ENCODE peak calls at places on chromosomes 4 and X, in eight cellular contexts. F is IMR-90, A is RWPE2, K is prostate gland, C is AG09309, H is body of pancreas, N is heart right ventricle, I is GM06990. U is an unnamed sample.

GRCh38 chr4:166301266-166301665 is 428.2 kb downstream of the TLL1 start:
- DNase-seq in F (no peak), A (no peak), K (no peak), C (no peak), H (no peak), N (no peak), I (no peak), U (no peak)

GRCh38 chr4:4821577-4821976 is 37.9 kb upstream of the MSX1 start:
- DNase-seq in F (no peak), A (no peak), K (no peak), C (no peak), H (no peak), N (no peak), I (no peak), U (no peak)

GRCh38 chrX:1529328-1529727 is 7.7 kb downstream of the P2RY8 start:
- DNase-seq in F (no peak), A (no peak), K (no peak), C (no peak), H (no peak), N (no peak), I (no peak), U (no peak)

GRCh38 chr4:71184195-71184781 is 154.5 kb upstream of the SLC4A4 start:
- DNase-seq in F (peak), A (no peak), K (peak), C (peak), H (peak), N (peak), I (peak), U (no peak)

GRCh38 chr4:165967486-165967885 is 94.4 kb downstream of the TLL1 start:
- DNase-seq in F (no peak), A (no peak), K (no peak), C (no peak), H (no peak), N (no peak), I (no peak), U (no peak)

GRCh38 chrX:24728530-24728929 is 34.8 kb downstream of the POLA1 start:
- DNase-seq in F (no peak), A (no peak), K (no peak), C (no peak), H (peak), N (no peak), I (no peak), U (no peak)

GRCh38 chrX:12974217-12974796 is 603 bp upstream of the TMSB4X start:
- DNase-seq in F (peak), A (no peak), K (no peak), C (no peak), H (peak), N (peak), I (no peak), U (no peak)

GRCh38 chrX:121365572-121366161 is 318.3 kb downstream of the GLUD2 start:
- DNase-seq in F (no peak), A (no peak), K (no peak), C (no peak), H (no peak), N (no peak), I (no peak), U (no peak)

GRCh38 chr4:118849867-118850812 is 14.2 kb upstream of the SEC24D start:
- DNase-seq in F (peak), A (no peak), K (no peak), C (no peak), H (no peak), N (no peak), I (peak), U (no peak)

GRCh38 chrX:112470551-112470950 is 209.2 kb downstream of the LHFPL1 start:
- DNase-seq in F (no peak), A (no peak), K (no peak), C (no peak), H (no peak), N (no peak), I (no peak), U (no peak)

GRCh38 chrX:128460835-128461234 is 408.6 kb upstream of the ACTRT1 start:
- DNase-seq in F (no peak), A (no peak), K (no peak), C (no peak), H (no peak), N (no peak), I (no peak), U (no peak)

GRCh38 chrX:78104447-78105176 is 564 bp downstream of the PGK1 start:
- DNase-seq in F (peak), A (no peak), K (peak), C (peak), H (peak), N (peak), I (peak), U (no peak)

GRCh38 chrX:21166302-21166982 is 207.8 kb upstream of the CNKSR2 start:
- DNase-seq in F (peak), A (no peak), K (no peak), C (no peak), H (no peak), N (no peak), I (no peak), U (no peak)

GRCh38 chr4:61520688-61521160 is 320.6 kb downstream of the ADGRL3 start:
- DNase-seq in F (peak), A (peak), K (no peak), C (no peak), H (no peak), N (no peak), I (no peak), U (no peak)

GRCh38 chr4:187501731-187502130 is 493.8 kb upstream of the ZFP42 start:
- DNase-seq in F (no peak), A (no peak), K (no peak), C (no peak), H (no peak), N (no peak), I (no peak), U (no peak)

GRCh38 chr4:1619151-1619672 is 64.9 kb downstream of the FAM53A start:
- DNase-seq in F (no peak), A (no peak), K (no peak), C (no peak), H (no peak), N (no peak), I (no peak), U (no peak)

GRCh38 chrX:9456250-9457074 is 8.4 kb upstream of the TBL1X start:
- DNase-seq in F (no peak), A (no peak), K (no peak), C (no peak), H (no peak), N (no peak), I (no peak), U (no peak)

GRCh38 chr4:118113220-118113619 is 78.9 kb downstream of the NDST3 start:
- DNase-seq in F (peak), A (no peak), K (no peak), C (no peak), H (no peak), N (no peak), I (no peak), U (no peak)

GRCh38 chr4:122777846-122778501 is 45.5 kb downstream of the BBS12 start:
- DNase-seq in F (peak), A (no peak), K (no peak), C (peak), H (no peak), N (no peak), I (no peak), U (no peak)

GRCh38 chr4:54225671-54226398 is 3.3 kb upstream of the PDGFRA start:
- DNase-seq in F (no peak), A (no peak), K (no peak), C (no peak), H (no peak), N (no peak), I (no peak), U (no peak)

GRCh38 chrX:103517246-103517645 is 2.0 kb downstream of the RAB40A start:
- DNase-seq in F (peak), A (no peak), K (no peak), C (no peak), H (no peak), N (no peak), I (no peak), U (no peak)

GRCh38 chr4:158068063-158068462 is 104.8 kb downstream of the GASK1B start:
- DNase-seq in F (peak), A (no peak), K (no peak), C (no peak), H (no peak), N (no peak), I (no peak), U (no peak)

GRCh38 chr4:109588176-109588575 is 28.1 kb downstream of the MCUB start:
- DNase-seq in F (no peak), A (no peak), K (no peak), C (no peak), H (no peak), N (no peak), I (peak), U (no peak)

GRCh38 chrX:15418041-15418706 is 34.0 kb upstream of the VEGFD start:
- DNase-seq in F (peak), A (no peak), K (no peak), C (peak), H (no peak), N (no peak), I (no peak), U (no peak)

GRCh38 chrX:134886201-134886600 is 104.6 kb upstream of the SMIM10 start:
- DNase-seq in F (peak), A (no peak), K (no peak), C (no peak), H (no peak), N (no peak), I (no peak), U (no peak)

GRCh38 chrX:154809939-154810665 is 4.8 kb upstream of the MPP1 start:
- DNase-seq in F (peak), A (no peak), K (no peak), C (no peak), H (no peak), N (no peak), I (no peak), U (no peak)

GRCh38 chrX:109848451-109849050 is 115.5 kb upstream of the ACSL4 start:
- DNase-seq in F (no peak), A (no peak), K (no peak), C (no peak), H (no peak), N (no peak), I (peak), U (no peak)

GRCh38 chr4:6782846-6783110 is 251 bp downstream of the KIAA0232 start:
- DNase-seq in F (no peak), A (no peak), K (no peak), C (no peak), H (no peak), N (no peak), I (no peak), U (no peak)

GRCh38 chr4:6782147-6782845 is at the start of gene KIAA0232:
- DNase-seq in F (peak), A (peak), K (peak), C (peak), H (peak), N (peak), I (peak), U (peak)

GRCh38 chr4:6781561-6781960 is 966 bp upstream of the KIAA0232 start:
- DNase-seq in F (no peak), A (no peak), K (no peak), C (no peak), H (no peak), N (no peak), I (no peak), U (no peak)

GRCh38 chr4:6785572-6785925 is 3.0 kb downstream of the KIAA0232 start:
- DNase-seq in F (no peak), A (no peak), K (no peak), C (no peak), H (no peak), N (no peak), I (no peak), U (no peak)

DNA sequence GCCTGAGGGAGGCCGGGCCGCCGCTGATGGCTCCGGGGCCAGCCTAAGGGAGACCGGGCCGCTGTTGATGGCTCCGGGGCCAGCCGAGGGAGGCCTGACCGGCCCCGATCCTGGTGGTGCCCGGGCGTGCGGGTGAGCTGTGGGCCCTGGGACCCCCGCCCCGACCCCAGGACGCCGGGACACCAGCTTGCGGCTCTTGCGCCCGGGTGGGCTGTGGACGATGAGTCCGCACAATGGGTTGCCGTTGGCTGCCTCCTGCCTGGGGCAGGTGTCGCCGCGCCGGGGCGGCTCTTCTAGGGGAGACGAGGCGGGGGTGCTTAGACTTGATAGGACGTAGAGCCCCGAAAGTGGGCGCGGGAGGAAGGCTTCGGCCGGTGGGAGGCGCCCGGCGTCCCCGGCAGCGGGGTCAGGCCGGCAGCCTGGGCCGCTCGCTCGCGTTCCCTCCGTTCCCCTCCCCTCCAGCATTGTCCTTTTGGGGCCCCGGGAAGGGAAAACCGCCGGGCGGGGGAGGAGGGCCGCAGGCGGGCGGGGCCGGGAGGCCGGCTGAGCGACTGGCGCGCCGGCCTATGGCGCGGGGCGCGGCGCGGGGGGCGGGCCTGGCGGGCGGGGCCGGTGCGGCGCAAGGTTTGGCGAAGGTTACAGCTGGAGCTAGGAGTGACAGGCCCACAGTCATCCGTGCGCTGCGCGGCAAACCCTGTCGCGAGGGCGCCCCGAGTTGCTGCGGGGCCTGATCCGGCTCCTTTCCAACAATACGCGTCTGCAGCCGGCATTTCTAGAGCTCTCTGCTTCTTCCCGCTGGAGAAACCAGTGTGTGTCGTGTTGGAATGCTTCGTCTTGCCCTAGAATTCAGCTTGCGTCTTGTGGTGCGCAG is 819 bp downstream of the KIAA0232 start:
- DNase-seq in F (peak), A (peak), K (peak), C (peak), H (peak), N (peak), I (peak), U (peak)
- TF ChIP-seq CTCF in F (peak), A (peak), K (no peak), C (no peak), H (no peak), N (peak), I (no peak), U (no peak)

DNA sequence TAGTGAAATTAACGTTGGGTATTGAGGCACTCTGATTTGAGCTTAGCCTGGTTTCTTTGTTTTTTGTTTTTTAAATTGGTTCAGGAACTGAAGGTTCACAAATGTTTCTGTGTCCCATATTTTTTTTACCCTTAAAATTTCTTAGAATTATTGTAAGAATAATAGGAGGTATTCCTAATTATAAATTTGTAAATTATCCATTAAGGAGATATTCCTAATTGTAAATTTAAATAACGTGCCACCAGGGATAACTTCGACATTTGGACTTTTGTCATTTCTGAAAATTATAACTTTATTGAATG is 1.2 kb downstream of the WWC2 start:
- DNase-seq in F (no peak), A (no peak), K (no peak), C (no peak), H (no peak), N (no peak), I (no peak), U (no peak)
- TF ChIP-seq CTCF in F (no peak), A (no peak), K (no peak), C (no peak), H (no peak), N (no peak), I (no peak), U (no peak)

GRCh38 chr4:169773889-169774288 is 16.1 kb upstream of the HPF1 start:
- DNase-seq in F (no peak), A (no peak), K (no peak), C (no peak), H (no peak), N (no peak), I (no peak), U (no peak)

GRCh38 chr4:169770411-169770810 is 12.7 kb upstream of the HPF1 start:
- DNase-seq in F (no peak), A (no peak), K (no peak), C (no peak), H (no peak), N (no peak), I (no peak), U (no peak)

DNA sequence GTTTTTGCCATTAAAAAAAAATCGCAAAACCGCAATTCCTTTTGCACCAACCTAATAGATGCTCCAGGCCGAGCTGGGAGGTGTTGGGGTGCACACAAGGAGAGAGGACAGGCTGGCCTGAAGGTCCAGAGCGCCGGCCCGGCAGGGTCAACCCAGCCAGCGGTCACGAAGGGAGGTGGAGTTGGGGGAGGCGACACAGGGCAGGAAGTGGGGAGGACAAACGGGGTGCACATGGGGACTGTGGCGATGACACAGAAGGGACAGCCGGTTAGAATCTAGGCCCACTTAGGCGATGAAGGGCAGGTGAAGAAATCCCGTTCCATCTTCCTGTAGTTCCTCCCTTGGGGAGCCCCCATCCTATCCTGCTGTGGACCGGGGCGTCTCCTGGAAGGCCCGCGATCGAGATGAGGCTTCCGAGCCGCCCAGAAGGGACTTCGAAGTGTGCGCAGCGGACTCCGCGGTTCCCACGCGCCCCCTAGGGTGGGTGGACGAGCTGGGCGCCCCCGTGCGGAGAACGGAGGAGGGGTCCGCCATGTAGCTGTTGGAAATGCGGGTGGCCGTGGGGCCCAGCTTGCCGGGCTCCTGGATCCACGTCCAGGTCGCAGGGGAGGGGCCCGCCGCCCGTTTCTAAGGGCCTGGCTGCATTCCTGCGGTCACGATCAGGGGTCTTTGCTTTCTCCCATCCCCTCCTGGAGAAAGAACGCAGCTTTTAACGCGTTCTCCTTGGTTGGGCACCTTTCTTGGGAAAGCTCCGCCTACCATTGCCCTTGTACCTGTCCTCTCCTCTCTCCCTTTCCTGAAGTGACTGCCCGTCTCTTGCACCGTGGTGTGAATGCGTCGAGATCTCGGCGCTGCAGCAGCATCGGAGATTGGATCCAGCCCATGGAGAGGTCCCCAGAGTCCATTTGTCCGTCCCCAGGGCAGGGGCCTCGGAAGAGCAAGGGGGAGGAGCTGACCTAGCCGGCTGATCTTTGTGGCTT is 17.0 kb upstream of the HPF1 start:
- DNase-seq in F (no peak), A (no peak), K (no peak), C (no peak), H (peak), N (no peak), I (peak), U (peak)
- TF ChIP-seq CTCF in F (peak), A (peak), K (no peak), C (peak), H (no peak), N (peak), I (no peak), U (no peak)

GRCh38 chrX:2614911-2615310 is 76.2 kb upstream of the CD99 start:
- DNase-seq in F (peak), A (no peak), K (no peak), C (peak), H (no peak), N (peak), I (no peak), U (no peak)
- TF ChIP-seq CTCF in F (peak), A (peak), K (peak), C (peak), H (no peak), N (no peak), I (no peak), U (no peak)

GRCh38 chrX:47180346-47180745 is 13.3 kb upstream of the UBA1 start:
- DNase-seq in F (no peak), A (no peak), K (no peak), C (no peak), H (no peak), N (no peak), I (no peak), U (no peak)
- TF ChIP-seq CTCF in F (no peak), A (no peak), K (no peak), C (no peak), H (no peak), N (no peak), I (no peak), U (no peak)

GRCh38 chrX:119417842-119418241 is 18.7 kb downstream of the SLC25A43 start:
- DNase-seq in F (no peak), A (no peak), K (no peak), C (no peak), H (no peak), N (no peak), I (no peak), U (no peak)
- TF ChIP-seq CTCF in F (peak), A (peak), K (no peak), C (peak), H (no peak), N (no peak), I (peak), U (no peak)

GRCh38 chr4:180059216-180059881 is 2183.9 kb upstream of the TENM3 start:
- DNase-seq in F (no peak), A (no peak), K (no peak), C (no peak), H (peak), N (no peak), I (peak), U (no peak)
- TF ChIP-seq CTCF in F (no peak), A (no peak), K (no peak), C (no peak), H (no peak), N (no peak), I (no peak), U (no peak)

GRCh38 chrX:150405576-150405975 is 42.5 kb downstream of the MAMLD1 start:
- DNase-seq in F (no peak), A (no peak), K (no peak), C (no peak), H (peak), N (no peak), I (no peak), U (no peak)
- TF ChIP-seq CTCF in F (peak), A (no peak), K (no peak), C (no peak), H (no peak), N (no peak), I (peak), U (no peak)

DNA sequence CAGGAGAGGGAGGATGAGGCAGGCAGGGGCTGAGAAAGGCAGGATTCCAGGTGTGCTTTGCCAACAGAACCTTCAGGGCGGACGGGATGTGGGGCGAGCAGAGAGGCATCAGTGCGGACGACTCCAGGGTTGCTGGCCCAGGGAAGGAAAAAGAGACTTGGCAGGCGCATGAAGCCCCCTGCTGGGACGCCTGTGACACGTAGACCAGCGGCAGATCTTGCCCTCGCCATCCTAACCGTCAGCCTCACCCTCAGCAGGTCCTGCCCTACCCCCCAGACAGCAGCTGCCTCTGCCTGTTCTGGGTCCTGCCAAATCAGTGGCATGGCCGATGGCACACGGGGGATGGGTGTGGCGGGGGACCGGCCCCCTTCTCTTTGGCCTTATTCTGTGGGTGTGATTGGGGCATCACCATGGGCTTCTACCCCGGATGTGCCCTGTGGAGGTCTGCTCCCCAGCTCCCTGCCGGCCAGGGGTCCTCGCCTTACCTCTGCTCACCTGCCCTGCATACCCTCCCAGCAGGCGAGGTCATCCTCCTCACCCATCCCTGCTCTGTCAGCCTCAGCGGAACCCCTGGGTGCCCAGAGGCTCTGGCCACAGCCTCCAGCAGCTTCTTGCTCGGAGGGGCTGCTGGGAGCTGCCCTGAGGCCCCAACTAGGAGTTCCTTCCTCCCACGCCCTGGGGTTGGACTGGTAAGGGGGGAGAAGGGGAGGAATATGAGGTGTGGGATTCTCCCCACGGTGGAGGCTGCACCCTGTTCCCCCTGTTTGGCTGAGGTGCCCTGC is 2.9 kb upstream of the SH3BP2 start:
- DNase-seq in F (no peak), A (no peak), K (no peak), C (no peak), H (no peak), N (no peak), I (no peak), U (no peak)
- TF ChIP-seq CTCF in F (no peak), A (no peak), K (no peak), C (no peak), H (no peak), N (no peak), I (no peak), U (no peak)